ENCODE peak calls at places on chromosomes 1 and 21, in six cellular contexts. N is H1, H is GM12891, F is K562, W is GM12878, R is HepG2. C is an unnamed sample.

GRCh38 chr1:91613594-91613993 is 112.9 kb downstream of the CDC7 start:
- DNase-seq in N (no peak), H (no peak), F (no peak), W (no peak), R (no peak), C (no peak)

GRCh38 chr1:162689745-162690671 is 57.7 kb downstream of the DDR2 start:
- DNase-seq in N (no peak), H (no peak), F (no peak), W (no peak), R (no peak), C (no peak)

GRCh38 chr1:178938281-178938958 is 67.5 kb upstream of the ANGPTL1 start:
- DNase-seq in N (no peak), H (no peak), F (no peak), W (no peak), R (no peak), C (no peak)

GRCh38 chr1:4549933-4550332 is 104.5 kb upstream of the AJAP1 start:
- DNase-seq in N (no peak), H (no peak), F (no peak), W (no peak), R (no peak), C (no peak)

GRCh38 chr1:160704250-160704649 is 7.4 kb downstream of the CD48 start:
- DNase-seq in N (no peak), H (no peak), F (no peak), W (no peak), R (no peak), C (no peak)

GRCh38 chr1:203271018-203271743 is 34.1 kb upstream of the BTG2 start:
- DNase-seq in N (no peak), H (no peak), F (peak), W (no peak), R (no peak), C (no peak)

GRCh38 chr1:108080448-108080847 is 115.5 kb upstream of the VAV3 start:
- DNase-seq in N (no peak), H (no peak), F (no peak), W (no peak), R (no peak), C (no peak)

GRCh38 chr1:7218210-7218832 is 433.1 kb downstream of the CAMTA1 start:
- DNase-seq in N (peak), H (peak), F (peak), W (no peak), R (peak), C (no peak)

GRCh38 chr1:48228156-48228555 is 5.6 kb downstream of the SLC5A9 start:
- DNase-seq in N (peak), H (no peak), F (no peak), W (no peak), R (peak), C (no peak)

GRCh38 chr1:3463891-3464648 is 9.6 kb downstream of the ARHGEF16 start:
- DNase-seq in N (no peak), H (no peak), F (no peak), W (no peak), R (no peak), C (no peak)

GRCh38 chr1:164635784-164636729 is 77.1 kb downstream of the PBX1 start:
- DNase-seq in N (no peak), H (no peak), F (no peak), W (no peak), R (no peak), C (no peak)

DNA sequence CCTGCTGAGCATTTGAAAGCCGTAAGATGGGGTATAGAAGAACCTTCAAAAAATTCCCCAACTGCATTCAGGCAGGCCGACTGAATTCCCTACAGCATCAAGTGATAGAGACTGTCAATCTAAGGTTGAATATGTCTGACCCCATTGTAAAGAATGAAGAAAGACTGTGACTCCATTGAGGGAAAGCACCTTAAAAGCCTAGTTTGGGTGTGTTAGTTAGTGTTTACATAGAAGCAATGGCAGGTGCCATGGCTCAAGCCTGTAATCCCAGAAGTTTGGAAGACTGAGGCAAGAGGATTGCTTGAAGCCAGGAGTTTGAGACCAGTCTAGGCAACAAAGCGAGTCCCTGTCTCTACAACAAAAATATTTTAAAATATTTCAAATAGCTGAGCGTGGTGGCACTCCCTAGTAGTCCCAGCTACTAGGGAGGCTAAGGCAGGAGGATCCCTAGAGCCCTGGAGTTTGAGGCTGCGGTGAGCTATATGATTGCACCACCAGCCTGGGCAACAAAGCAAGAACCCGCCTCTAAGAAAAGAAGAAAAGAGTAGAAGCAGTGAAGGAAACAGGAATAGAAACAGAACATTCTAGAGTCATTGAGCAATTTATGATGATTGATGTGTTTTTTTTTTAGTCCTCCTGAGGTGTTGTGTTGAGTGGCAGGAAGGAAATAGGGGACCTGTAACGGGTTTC is 15.4 kb downstream of the POLR3GL start:
- DNase-seq in N (no peak), H (no peak), F (no peak), W (peak), R (no peak), C (no peak)
- TF ChIP-seq POLR2A in N (no peak), H (no peak), F (peak), W (peak), R (no peak), C (no peak)

GRCh38 chr21:46297311-46298082 is 11.4 kb downstream of the YBEY start:
- DNase-seq in N (no peak), H (no peak), F (no peak), W (no peak), R (no peak), C (no peak)

GRCh38 chr21:46295996-46296752 is 10.0 kb downstream of the YBEY start:
- DNase-seq in N (no peak), H (no peak), F (peak), W (no peak), R (peak), C (no peak)

GRCh38 chr21:46298083-46298412 is 11.9 kb downstream of the YBEY start:
- DNase-seq in N (no peak), H (no peak), F (no peak), W (no peak), R (no peak), C (no peak)

GRCh38 chr21:46294647-46295176 is 8.6 kb downstream of the YBEY start:
- DNase-seq in N (no peak), H (no peak), F (peak), W (no peak), R (no peak), C (no peak)

GRCh38 chr21:46295177-46295711 is 9.1 kb downstream of the YBEY start:
- DNase-seq in N (no peak), H (no peak), F (peak), W (no peak), R (peak), C (no peak)
- TF ChIP-seq TAF1 in N (no peak), H (no peak), F (no peak), W (no peak), R (no peak), C (no peak)

GRCh38 chr1:10319750-10320149 is 79.1 kb upstream of the PGD start:
- DNase-seq in N (no peak), H (no peak), F (no peak), W (no peak), R (no peak), C (no peak)

GRCh38 chr1:10322821-10323220 is 76.0 kb upstream of the PGD start:
- DNase-seq in N (no peak), H (no peak), F (no peak), W (no peak), R (no peak), C (no peak)

GRCh38 chr1:10324627-10325026 is 74.2 kb upstream of the PGD start:
- DNase-seq in N (no peak), H (no peak), F (no peak), W (no peak), R (no peak), C (no peak)

GRCh38 chr1:10316752-10317151 is 82.1 kb upstream of the PGD start:
- DNase-seq in N (no peak), H (no peak), F (no peak), W (no peak), R (no peak), C (no peak)

GRCh38 chr1:10320336-10320735 is 78.5 kb upstream of the PGD start:
- DNase-seq in N (no peak), H (no peak), F (no peak), W (no peak), R (no peak), C (no peak)
- TF ChIP-seq POLR2A in N (no peak), H (no peak), F (no peak), W (no peak), R (no peak), C (no peak)

GRCh38 chr1:110083453-110084225 is 13.2 kb upstream of the ALX3 start:
- DNase-seq in N (no peak), H (no peak), F (no peak), W (no peak), R (no peak), C (no peak)
- TF ChIP-seq TAF1 in N (no peak), H (no peak), F (no peak), W (no peak), R (no peak), C (no peak)

DNA sequence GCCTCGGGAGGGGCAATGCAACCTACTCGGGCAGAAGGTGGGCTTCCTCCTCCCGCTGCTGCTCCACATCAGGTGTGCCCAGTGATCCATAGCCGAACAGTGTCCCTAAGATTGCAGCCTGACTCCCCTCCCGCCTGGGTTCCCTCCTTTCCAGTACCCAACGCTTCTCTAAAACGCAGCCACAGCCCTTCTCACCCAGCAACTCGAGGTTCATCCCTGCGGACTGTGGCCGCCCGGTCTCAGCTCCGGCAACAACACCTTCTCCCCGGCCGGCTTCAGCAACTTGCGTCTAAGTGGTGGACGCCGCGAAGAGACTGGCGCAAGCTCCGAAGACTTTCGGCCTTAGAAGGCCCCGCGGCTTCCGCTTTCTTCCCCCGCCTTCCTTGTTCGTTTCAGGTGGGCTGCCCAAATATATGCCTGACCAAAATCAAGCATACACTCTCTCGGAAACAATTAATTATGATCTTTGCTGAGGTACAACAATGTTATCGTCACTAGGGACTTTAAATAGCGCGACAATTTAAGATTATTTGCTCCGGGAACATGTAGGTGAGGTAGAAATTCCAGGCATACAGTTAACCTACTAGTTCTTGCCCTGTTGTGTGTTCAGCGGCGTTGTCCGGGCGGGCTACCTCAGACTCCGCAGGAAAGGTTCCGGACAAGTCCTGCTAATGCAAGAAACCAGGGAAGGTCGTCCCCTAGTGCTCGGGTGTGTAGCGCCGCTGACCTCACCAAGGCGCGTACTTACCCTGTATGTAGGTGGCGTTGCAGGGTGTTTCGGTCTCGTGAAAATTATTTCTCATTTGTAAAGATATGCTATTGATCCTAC is at the start of gene RBBP5:
- DNase-seq in N (peak), H (peak), F (peak), W (peak), R (peak), C (peak)
- TF ChIP-seq POLR2A in N (peak), H (peak), F (peak), W (peak), R (peak), C (peak)